ENCODE peak calls at places on chromosomes 6 and 20, in four cellular contexts. One of them, this sample, is unnamed.

GRCh38 chr6:90940812-90941481 is 354.1 kb upstream of the MAP3K7 start:
- DNase-seq in left lung: no peak
- DNase-seq in WERI-Rb-1: no peak
- DNase-seq in psoas muscle: no peak
- DNase-seq in this sample: peak; percentile 75

GRCh38 chr6:163128324-163128723 is 286.2 kb upstream of the QKI start:
- DNase-seq in left lung: no peak
- DNase-seq in WERI-Rb-1: no peak
- DNase-seq in psoas muscle: no peak
- DNase-seq in this sample: no peak

GRCh38 chr6:139262519-139263300 is 29.1 kb downstream of the TXLNB start:
- DNase-seq in left lung: no peak
- DNase-seq in WERI-Rb-1: no peak
- DNase-seq in psoas muscle: no peak
- DNase-seq in this sample: peak; percentile 39

GRCh38 chr6:144675231-144675861 is 390.2 kb downstream of the UTRN start:
- DNase-seq in left lung: peak; percentile 52
- DNase-seq in WERI-Rb-1: no peak
- DNase-seq in psoas muscle: no peak
- DNase-seq in this sample: peak; percentile 84

GRCh38 chr6:89951574-89952360 is 57.5 kb downstream of the GJA10 start:
- DNase-seq in left lung: no peak
- DNase-seq in WERI-Rb-1: no peak
- DNase-seq in psoas muscle: no peak
- DNase-seq in this sample: peak; percentile 28

GRCh38 chr6:135291288-135292116 is 110.4 kb downstream of the MYB start:
- DNase-seq in left lung: no peak
- DNase-seq in WERI-Rb-1: no peak
- DNase-seq in psoas muscle: no peak
- DNase-seq in this sample: no peak

GRCh38 chr6:15247214-15247749 is 1.4 kb downstream of the JARID2 start:
- DNase-seq in left lung: no peak
- DNase-seq in WERI-Rb-1: no peak
- DNase-seq in psoas muscle: no peak
- DNase-seq in this sample: no peak

GRCh38 chr6:3349388-3350251 is 90.9 kb downstream of the PSMG4 start:
- DNase-seq in left lung: no peak
- DNase-seq in WERI-Rb-1: no peak
- DNase-seq in psoas muscle: no peak
- DNase-seq in this sample: no peak

GRCh38 chr20:53044296-53044695 is 72.1 kb downstream of the TSHZ2 start:
- DNase-seq in left lung: no peak
- DNase-seq in WERI-Rb-1: no peak
- DNase-seq in psoas muscle: no peak
- DNase-seq in this sample: no peak

GRCh38 chr6:29653452-29654038 is 3.3 kb upstream of the MOG start:
- DNase-seq in left lung: no peak
- DNase-seq in WERI-Rb-1: peak; percentile 77
- DNase-seq in psoas muscle: no peak
- DNase-seq in this sample: peak; percentile 78

GRCh38 chr6:29490552-29490951 is 2.8 kb upstream of the MAS1L start:
- DNase-seq in left lung: no peak
- DNase-seq in WERI-Rb-1: no peak
- DNase-seq in psoas muscle: no peak
- DNase-seq in this sample: peak; percentile 12

GRCh38 chr6:157273756-157274088 is 49.6 kb downstream of the TMEM242 start:
- DNase-seq in left lung: no peak
- DNase-seq in WERI-Rb-1: peak; percentile 73
- DNase-seq in psoas muscle: no peak
- DNase-seq in this sample: peak; percentile 57

GRCh38 chr6:75791881-75792280 is 42.8 kb downstream of the MYO6 start:
- DNase-seq in left lung: no peak
- DNase-seq in WERI-Rb-1: no peak
- DNase-seq in psoas muscle: no peak
- DNase-seq in this sample: no peak

GRCh38 chr6:146946559-146946958 is 257.7 kb upstream of the STXBP5 start:
- DNase-seq in left lung: no peak
- DNase-seq in WERI-Rb-1: no peak
- DNase-seq in psoas muscle: no peak
- DNase-seq in this sample: no peak

GRCh38 chr6:159978291-159979135 is 9.6 kb downstream of the IGF2R start:
- DNase-seq in left lung: no peak
- DNase-seq in WERI-Rb-1: no peak
- DNase-seq in psoas muscle: no peak
- DNase-seq in this sample: no peak

GRCh38 chr6:159979136-159979874 is 10.4 kb downstream of the IGF2R start:
- DNase-seq in left lung: peak; percentile 68
- DNase-seq in WERI-Rb-1: no peak
- DNase-seq in psoas muscle: peak; percentile 82
- DNase-seq in this sample: peak; percentile 75

GRCh38 chr6:159976844-159977241 is 8.0 kb downstream of the IGF2R start:
- DNase-seq in left lung: no peak
- DNase-seq in WERI-Rb-1: no peak
- DNase-seq in psoas muscle: no peak
- DNase-seq in this sample: no peak

GRCh38 chr6:159974932-159975331 is 6.0 kb downstream of the IGF2R start:
- DNase-seq in left lung: no peak
- DNase-seq in WERI-Rb-1: no peak
- DNase-seq in psoas muscle: no peak
- DNase-seq in this sample: no peak

GRCh38 chr6:159977242-159978214 is 8.6 kb downstream of the IGF2R start:
- DNase-seq in left lung: no peak
- DNase-seq in WERI-Rb-1: no peak
- DNase-seq in psoas muscle: peak; percentile 80
- DNase-seq in this sample: no peak
- H3K4me3 ChIP-seq in left lung: no peak overlapping the region
- H3K4me3 ChIP-seq in WERI-Rb-1: no peak overlapping the region
- H3K4me3 ChIP-seq in psoas muscle: peak overlapping the region; percentile 33
- H3K4me3 ChIP-seq in this sample: no peak overlapping the region

GRCh38 chr6:44100088-44100550 is 27.1 kb downstream of the MRPL14 start:
- DNase-seq in left lung: no peak
- DNase-seq in WERI-Rb-1: peak; percentile 71
- DNase-seq in psoas muscle: no peak
- DNase-seq in this sample: peak; percentile 29
- H3K4me3 ChIP-seq in left lung: no peak overlapping the region
- H3K4me3 ChIP-seq in WERI-Rb-1: no peak overlapping the region
- H3K4me3 ChIP-seq in psoas muscle: no peak overlapping the region
- H3K4me3 ChIP-seq in this sample: no peak overlapping the region

DNA sequence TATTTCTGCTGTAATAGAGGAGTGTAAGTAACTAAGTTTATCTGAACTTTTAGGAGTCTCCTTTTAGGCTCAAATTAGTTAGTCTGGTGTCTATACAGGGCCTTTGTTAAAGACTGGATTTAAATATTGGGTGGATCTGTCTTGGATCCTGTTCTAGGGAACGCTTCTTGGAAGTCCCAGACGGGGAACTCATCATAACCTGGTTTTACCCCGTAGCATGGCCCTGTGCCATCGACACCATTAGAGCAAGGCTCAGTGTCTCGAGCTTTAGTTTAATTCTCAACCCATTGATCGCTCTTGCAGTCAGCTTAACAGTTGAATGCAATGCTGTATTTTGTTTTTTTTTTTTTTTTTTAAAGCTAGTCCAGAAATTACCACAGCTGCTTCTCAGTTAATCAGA is 89.9 kb downstream of the CARMIL1 start:
- DNase-seq in left lung: no peak
- DNase-seq in WERI-Rb-1: peak; percentile 19
- DNase-seq in psoas muscle: no peak
- DNase-seq in this sample: no peak
- H3K4me3 ChIP-seq in left lung: no peak overlapping the region
- H3K4me3 ChIP-seq in WERI-Rb-1: no peak overlapping the region
- H3K4me3 ChIP-seq in psoas muscle: no peak overlapping the region
- H3K4me3 ChIP-seq in this sample: no peak overlapping the region

GRCh38 chr20:3744806-3745685 is 12.6 kb downstream of the HSPA12B start:
- DNase-seq in left lung: peak; percentile 82
- DNase-seq in WERI-Rb-1: no peak
- DNase-seq in psoas muscle: peak; percentile 79
- DNase-seq in this sample: peak; percentile 60
- H3K4me3 ChIP-seq in left lung: no peak overlapping the region
- H3K4me3 ChIP-seq in WERI-Rb-1: no peak overlapping the region
- H3K4me3 ChIP-seq in psoas muscle: no peak overlapping the region
- H3K4me3 ChIP-seq in this sample: peak overlapping the region; percentile 13

DNA sequence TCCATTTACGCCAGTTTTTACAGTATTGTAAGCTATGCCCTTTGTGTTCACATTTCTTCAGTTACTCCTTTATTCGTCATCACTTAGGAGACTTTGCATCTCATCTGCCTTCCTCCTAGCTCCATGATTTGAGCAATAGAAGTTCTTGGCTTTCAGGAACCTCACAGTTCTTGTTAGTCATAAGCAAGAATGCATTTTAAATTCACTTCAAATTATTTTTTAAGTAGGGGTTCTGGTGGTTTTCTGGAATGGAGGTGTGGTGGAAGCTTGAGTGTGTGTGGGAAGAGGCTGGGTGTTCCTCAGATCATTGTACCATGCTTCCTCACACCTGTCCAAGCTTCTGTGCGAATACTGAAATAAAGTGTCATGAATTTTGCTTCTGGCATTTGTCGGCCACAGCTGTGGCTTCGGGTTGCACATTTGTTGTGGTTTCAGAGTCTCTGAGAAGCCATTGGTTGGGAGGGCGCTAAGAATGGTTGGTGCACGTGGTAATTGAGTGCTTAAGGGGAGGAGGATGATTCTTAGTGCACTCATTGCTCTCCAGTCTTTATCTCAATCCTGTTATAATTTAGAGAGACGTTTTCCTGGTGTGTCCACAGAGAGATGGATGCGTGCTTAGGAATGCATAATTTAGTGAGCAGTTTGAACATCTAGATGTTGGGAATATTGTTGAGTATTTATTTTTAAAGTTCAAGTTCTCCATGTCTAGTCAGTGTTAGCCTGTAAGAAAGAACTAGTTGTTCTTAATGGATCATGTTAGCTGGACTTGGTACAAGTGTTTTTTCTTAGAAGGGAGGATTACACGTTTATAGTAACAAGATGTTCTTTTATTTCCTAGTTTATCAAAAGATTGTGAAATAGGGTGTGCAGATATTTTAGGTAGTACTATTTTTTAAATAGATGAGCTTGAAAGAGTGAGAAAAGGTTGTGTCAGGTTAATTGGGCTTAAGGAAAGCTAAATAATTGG is 31.9 kb downstream of the FOXO3 start:
- DNase-seq in left lung: no peak
- DNase-seq in WERI-Rb-1: no peak
- DNase-seq in psoas muscle: peak; percentile 84
- DNase-seq in this sample: peak; percentile 96
- H3K4me3 ChIP-seq in left lung: no peak overlapping the region
- H3K4me3 ChIP-seq in WERI-Rb-1: no peak overlapping the region
- H3K4me3 ChIP-seq in psoas muscle: no peak overlapping the region
- H3K4me3 ChIP-seq in this sample: no peak overlapping the region

GRCh38 chr6:44661221-44661609 is 273.7 kb downstream of the CDC5L start:
- DNase-seq in left lung: no peak
- DNase-seq in WERI-Rb-1: no peak
- DNase-seq in psoas muscle: no peak
- DNase-seq in this sample: no peak
- H3K4me3 ChIP-seq in left lung: no peak overlapping the region
- H3K4me3 ChIP-seq in WERI-Rb-1: no peak overlapping the region
- H3K4me3 ChIP-seq in psoas muscle: no peak overlapping the region
- H3K4me3 ChIP-seq in this sample: no peak overlapping the region

DNA sequence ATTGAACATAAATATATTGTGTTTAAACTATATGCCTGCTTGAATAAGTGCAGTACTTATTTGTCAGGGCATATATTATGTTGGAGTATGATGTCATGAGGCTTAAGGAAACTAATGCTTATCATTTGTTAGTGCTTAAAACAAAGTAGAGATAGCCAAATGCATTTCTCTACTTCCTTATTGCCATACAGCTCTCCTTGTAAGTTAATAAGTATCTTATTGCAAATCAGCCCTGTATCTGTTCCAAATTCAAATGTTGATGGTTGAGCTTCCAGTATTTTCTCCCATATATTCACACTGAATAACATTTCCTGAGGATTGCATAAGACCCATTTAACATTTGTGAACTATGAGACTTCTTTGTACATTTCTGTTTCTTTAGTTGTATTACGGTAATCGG is 57.8 kb downstream of the CARMIL1 start:
- DNase-seq in left lung: no peak
- DNase-seq in WERI-Rb-1: no peak
- DNase-seq in psoas muscle: no peak
- DNase-seq in this sample: no peak
- H3K4me3 ChIP-seq in left lung: no peak overlapping the region
- H3K4me3 ChIP-seq in WERI-Rb-1: no peak overlapping the region
- H3K4me3 ChIP-seq in psoas muscle: no peak overlapping the region
- H3K4me3 ChIP-seq in this sample: no peak overlapping the region

GRCh38 chr20:63656451-63656850 is 1.7 kb upstream of the RTEL1 start:
- DNase-seq in left lung: no peak
- DNase-seq in WERI-Rb-1: no peak
- DNase-seq in psoas muscle: no peak
- DNase-seq in this sample: no peak

GRCh38 chr20:63657937-63658748 is at the start of gene RTEL1:
- DNase-seq in left lung: peak; percentile 93
- DNase-seq in WERI-Rb-1: peak; percentile 89
- DNase-seq in psoas muscle: peak; percentile 96
- DNase-seq in this sample: peak; percentile 85

GRCh38 chr20:63658749-63659187 is 656 bp downstream of the RTEL1 start:
- DNase-seq in left lung: no peak
- DNase-seq in WERI-Rb-1: no peak
- DNase-seq in psoas muscle: peak; percentile 77
- DNase-seq in this sample: no peak

GRCh38 chr20:63659370-63659769 is 1.3 kb downstream of the RTEL1 start:
- DNase-seq in left lung: no peak
- DNase-seq in WERI-Rb-1: no peak
- DNase-seq in psoas muscle: no peak
- DNase-seq in this sample: no peak

DNA sequence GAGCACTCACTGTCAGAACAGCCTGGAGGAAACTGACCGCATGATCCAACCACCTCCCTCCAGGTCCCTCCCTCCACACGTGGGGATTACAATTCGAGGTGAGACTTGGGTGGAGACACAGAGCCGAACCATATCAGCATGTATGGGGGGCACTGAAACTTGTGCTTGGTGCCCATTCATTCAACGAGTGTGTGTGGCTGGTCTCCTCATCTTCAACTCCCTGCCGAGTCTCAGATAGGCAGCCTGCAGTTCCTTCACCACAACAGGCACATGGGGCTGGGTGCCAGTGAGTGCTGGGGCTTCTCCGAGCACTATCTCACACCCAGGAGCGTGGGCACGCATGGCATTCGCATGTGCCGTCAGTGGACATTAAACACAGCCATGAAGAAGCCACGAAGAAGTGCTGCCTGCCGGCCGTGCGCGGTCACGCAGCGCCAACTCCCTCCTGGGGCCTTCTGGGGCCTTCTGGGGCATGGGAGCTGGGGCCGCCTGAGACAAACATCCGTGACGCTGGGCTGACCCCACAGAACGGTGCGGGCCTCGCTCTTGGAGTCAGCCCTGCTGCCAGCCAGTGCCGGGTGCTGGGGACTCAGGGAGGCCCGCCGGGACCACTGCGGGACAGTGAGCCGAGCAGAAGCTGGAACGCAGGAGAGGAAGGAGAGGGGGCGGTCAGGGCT is 714 bp upstream of the RTEL1 start:
- DNase-seq in left lung: no peak
- DNase-seq in WERI-Rb-1: no peak
- DNase-seq in psoas muscle: peak; percentile 63
- DNase-seq in this sample: no peak
- H3K4me3 ChIP-seq in left lung: peak overlapping the region; percentile 82
- H3K4me3 ChIP-seq in WERI-Rb-1: peak overlapping the region; percentile 81
- H3K4me3 ChIP-seq in psoas muscle: peak overlapping the region; percentile 81
- H3K4me3 ChIP-seq in this sample: peak overlapping the region; percentile 97

This sample was measured in Jurkat, Clone E6-1.